ENCODE peak calls at places on chromosomes 2 and 18, in nine cellular contexts. One of them, this sample, is unnamed. For H3K4me1, the result is how much of the 10 kb centered on the place peaks cover.

GRCh38 chr2:19038096-19039015 is 320.1 kb downstream of the OSR1 start:
- DNase-seq in naive thymus-derived CD4-positive, alpha-beta T cell: no peak
- DNase-seq in transverse colon: no peak
- DNase-seq in Panc1: no peak
- DNase-seq in effector memory CD4-positive, alpha-beta T cell: no peak
- DNase-seq in heart right ventricle: no peak
- DNase-seq in A673: no peak
- DNase-seq in aorta: no peak
- DNase-seq in endothelial cell of umbilical vein: no peak
- DNase-seq in this sample: no peak

GRCh38 chr2:164689020-164689419 is 67.7 kb upstream of the GRB14 start:
- DNase-seq in naive thymus-derived CD4-positive, alpha-beta T cell: no peak
- DNase-seq in transverse colon: no peak
- DNase-seq in Panc1: no peak
- DNase-seq in effector memory CD4-positive, alpha-beta T cell: no peak
- DNase-seq in heart right ventricle: no peak
- DNase-seq in A673: peak
- DNase-seq in aorta: no peak
- DNase-seq in endothelial cell of umbilical vein: no peak
- DNase-seq in this sample: no peak

GRCh38 chr2:163347982-163348842 is 387.6 kb downstream of the FIGN start:
- DNase-seq in naive thymus-derived CD4-positive, alpha-beta T cell: no peak
- DNase-seq in transverse colon: peak
- DNase-seq in Panc1: peak
- DNase-seq in effector memory CD4-positive, alpha-beta T cell: no peak
- DNase-seq in heart right ventricle: peak
- DNase-seq in A673: peak
- DNase-seq in aorta: peak
- DNase-seq in endothelial cell of umbilical vein: peak
- DNase-seq in this sample: peak

GRCh38 chr2:225025917-225026571 is 16.2 kb downstream of the DOCK10 start:
- DNase-seq in naive thymus-derived CD4-positive, alpha-beta T cell: peak
- DNase-seq in transverse colon: no peak
- DNase-seq in Panc1: no peak
- DNase-seq in effector memory CD4-positive, alpha-beta T cell: no peak
- DNase-seq in heart right ventricle: no peak
- DNase-seq in A673: peak
- DNase-seq in aorta: no peak
- DNase-seq in endothelial cell of umbilical vein: no peak
- DNase-seq in this sample: no peak

GRCh38 chr2:608297-608696 is 68.9 kb downstream of the TMEM18 start:
- DNase-seq in naive thymus-derived CD4-positive, alpha-beta T cell: no peak
- DNase-seq in transverse colon: no peak
- DNase-seq in Panc1: no peak
- DNase-seq in effector memory CD4-positive, alpha-beta T cell: no peak
- DNase-seq in heart right ventricle: no peak
- DNase-seq in A673: no peak
- DNase-seq in aorta: no peak
- DNase-seq in endothelial cell of umbilical vein: no peak
- DNase-seq in this sample: no peak

GRCh38 chr2:6828299-6828584 is 37.5 kb downstream of the CMPK2 start:
- DNase-seq in naive thymus-derived CD4-positive, alpha-beta T cell: peak
- DNase-seq in transverse colon: no peak
- DNase-seq in Panc1: no peak
- DNase-seq in effector memory CD4-positive, alpha-beta T cell: no peak
- DNase-seq in heart right ventricle: no peak
- DNase-seq in A673: peak
- DNase-seq in aorta: no peak
- DNase-seq in endothelial cell of umbilical vein: peak
- DNase-seq in this sample: no peak

GRCh38 chr2:96186562-96186961 is 22.1 kb downstream of the STARD7 start:
- DNase-seq in naive thymus-derived CD4-positive, alpha-beta T cell: no peak
- DNase-seq in transverse colon: no peak
- DNase-seq in Panc1: no peak
- DNase-seq in effector memory CD4-positive, alpha-beta T cell: no peak
- DNase-seq in heart right ventricle: no peak
- DNase-seq in A673: no peak
- DNase-seq in aorta: no peak
- DNase-seq in endothelial cell of umbilical vein: no peak
- DNase-seq in this sample: no peak

GRCh38 chr2:55017428-55017827 is 32.8 kb downstream of the RTN4 start:
- DNase-seq in naive thymus-derived CD4-positive, alpha-beta T cell: no peak
- DNase-seq in transverse colon: no peak
- DNase-seq in Panc1: no peak
- DNase-seq in effector memory CD4-positive, alpha-beta T cell: no peak
- DNase-seq in heart right ventricle: no peak
- DNase-seq in A673: no peak
- DNase-seq in aorta: no peak
- DNase-seq in endothelial cell of umbilical vein: no peak
- DNase-seq in this sample: no peak

GRCh38 chr2:197453914-197454398 is 604 bp downstream of the COQ10B start:
- DNase-seq in naive thymus-derived CD4-positive, alpha-beta T cell: no peak
- DNase-seq in transverse colon: peak
- DNase-seq in Panc1: peak
- DNase-seq in effector memory CD4-positive, alpha-beta T cell: no peak
- DNase-seq in heart right ventricle: no peak
- DNase-seq in A673: no peak
- DNase-seq in aorta: no peak
- DNase-seq in endothelial cell of umbilical vein: peak
- DNase-seq in this sample: no peak

GRCh38 chr2:188628989-188629889 is 337.6 kb downstream of the GULP1 start:
- DNase-seq in naive thymus-derived CD4-positive, alpha-beta T cell: no peak
- DNase-seq in transverse colon: no peak
- DNase-seq in Panc1: no peak
- DNase-seq in effector memory CD4-positive, alpha-beta T cell: no peak
- DNase-seq in heart right ventricle: no peak
- DNase-seq in A673: peak
- DNase-seq in aorta: no peak
- DNase-seq in endothelial cell of umbilical vein: peak
- DNase-seq in this sample: no peak

GRCh38 chr2:60499651-60500300 is 53.7 kb downstream of the BCL11A start:
- DNase-seq in naive thymus-derived CD4-positive, alpha-beta T cell: no peak
- DNase-seq in transverse colon: no peak
- DNase-seq in Panc1: no peak
- DNase-seq in effector memory CD4-positive, alpha-beta T cell: no peak
- DNase-seq in heart right ventricle: peak
- DNase-seq in A673: no peak
- DNase-seq in aorta: no peak
- DNase-seq in endothelial cell of umbilical vein: no peak
- DNase-seq in this sample: no peak

GRCh38 chr18:50330176-50330575 is 42.7 kb upstream of the CXXC1 start:
- DNase-seq in naive thymus-derived CD4-positive, alpha-beta T cell: no peak
- DNase-seq in transverse colon: no peak
- DNase-seq in Panc1: no peak
- DNase-seq in effector memory CD4-positive, alpha-beta T cell: no peak
- DNase-seq in heart right ventricle: no peak
- DNase-seq in A673: no peak
- DNase-seq in aorta: no peak
- DNase-seq in endothelial cell of umbilical vein: no peak
- DNase-seq in this sample: no peak

GRCh38 chr2:225120175-225120574 is 77.9 kb upstream of the DOCK10 start:
- DNase-seq in naive thymus-derived CD4-positive, alpha-beta T cell: no peak
- DNase-seq in transverse colon: no peak
- DNase-seq in Panc1: no peak
- DNase-seq in effector memory CD4-positive, alpha-beta T cell: no peak
- DNase-seq in heart right ventricle: no peak
- DNase-seq in A673: peak
- DNase-seq in aorta: no peak
- DNase-seq in endothelial cell of umbilical vein: no peak
- DNase-seq in this sample: no peak

GRCh38 chr2:214896287-214896686 is 86.8 kb upstream of the BARD1 start:
- DNase-seq in naive thymus-derived CD4-positive, alpha-beta T cell: no peak
- DNase-seq in transverse colon: no peak
- DNase-seq in Panc1: no peak
- DNase-seq in effector memory CD4-positive, alpha-beta T cell: no peak
- DNase-seq in heart right ventricle: no peak
- DNase-seq in A673: no peak
- DNase-seq in aorta: no peak
- DNase-seq in endothelial cell of umbilical vein: no peak
- DNase-seq in this sample: no peak

GRCh38 chr2:119435953-119436297 is 4.3 kb downstream of the TMEM37 start:
- DNase-seq in naive thymus-derived CD4-positive, alpha-beta T cell: no peak
- DNase-seq in transverse colon: no peak
- DNase-seq in Panc1: no peak
- DNase-seq in effector memory CD4-positive, alpha-beta T cell: no peak
- DNase-seq in heart right ventricle: no peak
- DNase-seq in A673: no peak
- DNase-seq in aorta: no peak
- DNase-seq in endothelial cell of umbilical vein: no peak
- DNase-seq in this sample: no peak

GRCh38 chr2:41856946-41857345 is 190.9 kb upstream of the PKDCC start:
- DNase-seq in naive thymus-derived CD4-positive, alpha-beta T cell: no peak
- DNase-seq in transverse colon: no peak
- DNase-seq in Panc1: no peak
- DNase-seq in effector memory CD4-positive, alpha-beta T cell: no peak
- DNase-seq in heart right ventricle: no peak
- DNase-seq in A673: no peak
- DNase-seq in aorta: no peak
- DNase-seq in endothelial cell of umbilical vein: no peak
- DNase-seq in this sample: no peak

GRCh38 chr2:237864940-237865622 is 5.7 kb downstream of the RAMP1 start:
- DNase-seq in naive thymus-derived CD4-positive, alpha-beta T cell: no peak
- DNase-seq in transverse colon: no peak
- DNase-seq in Panc1: no peak
- DNase-seq in effector memory CD4-positive, alpha-beta T cell: no peak
- DNase-seq in heart right ventricle: no peak
- DNase-seq in A673: no peak
- DNase-seq in aorta: peak
- DNase-seq in endothelial cell of umbilical vein: no peak
- DNase-seq in this sample: peak

GRCh38 chr2:69177063-69177771 is 164.2 kb downstream of the ANTXR1 start:
- DNase-seq in naive thymus-derived CD4-positive, alpha-beta T cell: no peak
- DNase-seq in transverse colon: peak
- DNase-seq in Panc1: no peak
- DNase-seq in effector memory CD4-positive, alpha-beta T cell: no peak
- DNase-seq in heart right ventricle: peak
- DNase-seq in A673: no peak
- DNase-seq in aorta: peak
- DNase-seq in endothelial cell of umbilical vein: peak
- DNase-seq in this sample: peak

GRCh38 chr2:100756704-100757103 is 63.2 kb upstream of the NPAS2 start:
- DNase-seq in naive thymus-derived CD4-positive, alpha-beta T cell: no peak
- DNase-seq in transverse colon: no peak
- DNase-seq in Panc1: no peak
- DNase-seq in effector memory CD4-positive, alpha-beta T cell: no peak
- DNase-seq in heart right ventricle: no peak
- DNase-seq in A673: no peak
- DNase-seq in aorta: no peak
- DNase-seq in endothelial cell of umbilical vein: peak
- DNase-seq in this sample: no peak

GRCh38 chr2:100757621-100758394 is 62.1 kb upstream of the NPAS2 start:
- DNase-seq in naive thymus-derived CD4-positive, alpha-beta T cell: no peak
- DNase-seq in transverse colon: no peak
- DNase-seq in Panc1: no peak
- DNase-seq in effector memory CD4-positive, alpha-beta T cell: no peak
- DNase-seq in heart right ventricle: no peak
- DNase-seq in A673: peak
- DNase-seq in aorta: no peak
- DNase-seq in endothelial cell of umbilical vein: peak
- DNase-seq in this sample: no peak

GRCh38 chr2:100755441-100755840 is 64.5 kb upstream of the NPAS2 start:
- DNase-seq in naive thymus-derived CD4-positive, alpha-beta T cell: no peak
- DNase-seq in transverse colon: no peak
- DNase-seq in Panc1: no peak
- DNase-seq in effector memory CD4-positive, alpha-beta T cell: no peak
- DNase-seq in heart right ventricle: no peak
- DNase-seq in A673: no peak
- DNase-seq in aorta: no peak
- DNase-seq in endothelial cell of umbilical vein: no peak
- DNase-seq in this sample: no peak

GRCh38 chr2:100752628-100753333 is 67.2 kb upstream of the NPAS2 start:
- DNase-seq in naive thymus-derived CD4-positive, alpha-beta T cell: no peak
- DNase-seq in transverse colon: no peak
- DNase-seq in Panc1: no peak
- DNase-seq in effector memory CD4-positive, alpha-beta T cell: no peak
- DNase-seq in heart right ventricle: no peak
- DNase-seq in A673: no peak
- DNase-seq in aorta: no peak
- DNase-seq in endothelial cell of umbilical vein: no peak
- DNase-seq in this sample: no peak

GRCh38 chr2:100754951-100755350 is 65.0 kb upstream of the NPAS2 start:
- DNase-seq in naive thymus-derived CD4-positive, alpha-beta T cell: no peak
- DNase-seq in transverse colon: no peak
- DNase-seq in Panc1: no peak
- DNase-seq in effector memory CD4-positive, alpha-beta T cell: no peak
- DNase-seq in heart right ventricle: no peak
- DNase-seq in A673: no peak
- DNase-seq in aorta: no peak
- DNase-seq in endothelial cell of umbilical vein: no peak
- DNase-seq in this sample: no peak
- H3K4me1 ChIP-seq in naive thymus-derived CD4-positive, alpha-beta T cell: under half
- H3K4me1 ChIP-seq in transverse colon: under half
- H3K4me1 ChIP-seq in Panc1: under half
- H3K4me1 ChIP-seq in effector memory CD4-positive, alpha-beta T cell: under half
- H3K4me1 ChIP-seq in heart right ventricle: under half
- H3K4me1 ChIP-seq in A673: under half
- H3K4me1 ChIP-seq in aorta: under half
- H3K4me1 ChIP-seq in endothelial cell of umbilical vein: under half
- H3K4me1 ChIP-seq in this sample: under half

DNA sequence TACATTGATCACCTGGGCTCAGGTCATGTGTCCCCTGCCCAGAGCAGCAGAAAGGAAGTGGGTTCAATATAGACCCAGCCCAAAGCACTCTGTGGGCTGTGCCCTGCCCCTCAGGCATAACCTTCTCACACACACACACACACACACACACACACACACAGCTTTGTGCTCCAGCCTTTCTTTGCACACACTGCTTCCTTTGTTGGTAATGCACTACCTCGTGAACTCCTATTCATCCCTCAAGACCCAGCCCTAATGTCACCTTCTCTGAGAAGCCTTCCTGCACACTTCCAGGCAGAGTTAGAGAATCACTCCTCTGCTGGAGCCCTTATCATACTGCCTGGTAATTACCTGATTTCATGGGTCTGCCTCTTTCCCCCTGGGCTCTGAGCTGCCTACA is 210.2 kb downstream of the GLI2 start:
- DNase-seq in naive thymus-derived CD4-positive, alpha-beta T cell: no peak
- DNase-seq in transverse colon: no peak
- DNase-seq in Panc1: no peak
- DNase-seq in effector memory CD4-positive, alpha-beta T cell: no peak
- DNase-seq in heart right ventricle: no peak
- DNase-seq in A673: no peak
- DNase-seq in aorta: no peak
- DNase-seq in endothelial cell of umbilical vein: no peak
- DNase-seq in this sample: no peak
- H3K4me1 ChIP-seq in naive thymus-derived CD4-positive, alpha-beta T cell: under half
- H3K4me1 ChIP-seq in transverse colon: under half
- H3K4me1 ChIP-seq in Panc1: under half
- H3K4me1 ChIP-seq in effector memory CD4-positive, alpha-beta T cell: under half
- H3K4me1 ChIP-seq in heart right ventricle: under half
- H3K4me1 ChIP-seq in A673: under half
- H3K4me1 ChIP-seq in aorta: under half
- H3K4me1 ChIP-seq in endothelial cell of umbilical vein: under half
- H3K4me1 ChIP-seq in this sample: under half

GRCh38 chr2:67225287-67225973 is 171.7 kb upstream of the ETAA1 start:
- DNase-seq in naive thymus-derived CD4-positive, alpha-beta T cell: no peak
- DNase-seq in transverse colon: no peak
- DNase-seq in Panc1: no peak
- DNase-seq in effector memory CD4-positive, alpha-beta T cell: no peak
- DNase-seq in heart right ventricle: no peak
- DNase-seq in A673: no peak
- DNase-seq in aorta: no peak
- DNase-seq in endothelial cell of umbilical vein: no peak
- DNase-seq in this sample: no peak
- H3K4me1 ChIP-seq in naive thymus-derived CD4-positive, alpha-beta T cell: under half
- H3K4me1 ChIP-seq in transverse colon: under half
- H3K4me1 ChIP-seq in Panc1: under half
- H3K4me1 ChIP-seq in effector memory CD4-positive, alpha-beta T cell: under half
- H3K4me1 ChIP-seq in heart right ventricle: under half
- H3K4me1 ChIP-seq in A673: under half
- H3K4me1 ChIP-seq in aorta: under half
- H3K4me1 ChIP-seq in endothelial cell of umbilical vein: under half
- H3K4me1 ChIP-seq in this sample: under half

GRCh38 chr2:46801731-46802664 is 113.6 kb downstream of the MCFD2 start:
- DNase-seq in naive thymus-derived CD4-positive, alpha-beta T cell: no peak
- DNase-seq in transverse colon: no peak
- DNase-seq in Panc1: no peak
- DNase-seq in effector memory CD4-positive, alpha-beta T cell: no peak
- DNase-seq in heart right ventricle: no peak
- DNase-seq in A673: no peak
- DNase-seq in aorta: no peak
- DNase-seq in endothelial cell of umbilical vein: no peak
- DNase-seq in this sample: no peak
- H3K4me1 ChIP-seq in naive thymus-derived CD4-positive, alpha-beta T cell: under half
- H3K4me1 ChIP-seq in transverse colon: under half
- H3K4me1 ChIP-seq in Panc1: under half
- H3K4me1 ChIP-seq in effector memory CD4-positive, alpha-beta T cell: under half
- H3K4me1 ChIP-seq in heart right ventricle: under half
- H3K4me1 ChIP-seq in A673: under half
- H3K4me1 ChIP-seq in aorta: under half
- H3K4me1 ChIP-seq in endothelial cell of umbilical vein: under half
- H3K4me1 ChIP-seq in this sample: under half

This sample was measured in psoas muscle.